ENCODE peak calls at places on chromosomes 1 and 21, in seven cellular contexts. V, N, X, S, G, I and W are unnamed samples.

GRCh38 chr21:35926003-35926541 is 134.3 kb downstream of the SETD4 start:
- DNase-seq in I (no peak), S (no peak), N (no peak), V (no peak), G (no peak), X (no peak), W (no peak)

GRCh38 chr21:37447288-37447936 is 80.8 kb downstream of the DYRK1A start:
- DNase-seq in I (no peak), G (no peak), S (no peak), V (no peak), N (no peak), X (no peak), W (peak)

GRCh38 chr1:96010000-96010399 is 711.6 kb upstream of the PTBP2 start:
- DNase-seq in V (no peak), N (no peak), I (no peak), G (no peak), S (no peak), X (no peak), W (no peak)

GRCh38 chr1:184974086-184974836 is at the start of gene NIBAN1:
- DNase-seq in S (no peak), N (peak), V (peak), I (peak), X (peak), G (peak), W (peak)

GRCh38 chr1:191025896-191026642 is 548.4 kb upstream of the BRINP3 start:
- DNase-seq in X (no peak), V (no peak), S (no peak), G (no peak), I (no peak), N (no peak), W (no peak)

GRCh38 chr1:110893908-110894490 is 21.1 kb downstream of the CD53 start:
- DNase-seq in N (no peak), S (no peak), V (no peak), X (no peak), I (no peak), G (no peak), W (peak)

GRCh38 chr21:31366825-31367224 is 22.8 kb upstream of the TIAM1 start:
- DNase-seq in X (peak), I (peak), S (no peak), V (no peak), N (peak), G (no peak), W (no peak)

GRCh38 chr1:182786223-182787001 is 3.2 kb upstream of the NPL start:
- DNase-seq in X (peak), N (peak), S (peak), V (peak), I (peak), G (peak), W (peak)